ENCODE peak calls at places on chromosomes 5 and 9, in four cellular contexts. Z is keratinocyte, M is endothelial cell of umbilical vein, J is K562. V is an unnamed sample. For H3K9me1, the result is how much of the 10 kb centered on the place peaks cover.

GRCh38 chr5:177403826-177404640 is 3.6 kb upstream of the PFN3 start:
- DNase-seq in Z (no peak), M (peak), J (peak), V (peak)

GRCh38 chr5:169668732-169669131 is 31.7 kb downstream of the DOCK2 start:
- DNase-seq in Z (no peak), M (no peak), J (no peak), V (no peak)

GRCh38 chr5:143742951-143743350 is 69.0 kb upstream of the HMHB1 start:
- DNase-seq in Z (no peak), M (no peak), J (no peak), V (no peak)

GRCh38 chr5:124546643-124547042 is 199.8 kb downstream of the ZNF608 start:
- DNase-seq in Z (no peak), M (peak), J (no peak), V (peak)

GRCh38 chr5:126446498-126447224 is 23.5 kb downstream of the GRAMD2B start:
- DNase-seq in Z (peak), M (no peak), J (no peak), V (peak)

GRCh38 chr5:178123987-178124925 is 6.6 kb upstream of the RMND5B start:
- DNase-seq in Z (no peak), M (no peak), J (no peak), V (no peak)

GRCh38 chr5:147561435-147561834 is 51.6 kb upstream of the DPYSL3 start:
- DNase-seq in Z (no peak), M (no peak), J (no peak), V (no peak)

GRCh38 chr5:1380011-1380817 is 35.3 kb upstream of the CLPTM1L start:
- DNase-seq in Z (no peak), M (peak), J (peak), V (peak)

GRCh38 chr9:132412089-132412488 is 2.1 kb downstream of the CFAP77 start:
- DNase-seq in Z (no peak), M (peak), J (peak), V (no peak)

GRCh38 chr5:98927242-98927987 is 1.4 kb downstream of the CHD1 start:
- DNase-seq in Z (no peak), M (peak), J (peak), V (peak)
- H3K9me1 ChIP-seq in Z (under half), M (under half), J (under half), V (under half)

GRCh38 chr5:58939664-58940063 is 356.8 kb downstream of the RAB3C start:
- DNase-seq in Z (no peak), M (no peak), J (no peak), V (no peak)
- H3K9me1 ChIP-seq in Z (under half), M (under half), J (under half), V (under half)

GRCh38 chr5:158487677-158488076 is 612.0 kb downstream of the EBF1 start:
- DNase-seq in Z (no peak), M (no peak), J (no peak), V (no peak)
- H3K9me1 ChIP-seq in Z (under half), M (under half), J (under half), V (under half)

GRCh38 chr5:31236339-31236738 is 42.9 kb downstream of the CDH6 start:
- DNase-seq in Z (no peak), M (no peak), J (no peak), V (no peak)

GRCh38 chr5:31238497-31238896 is 45.0 kb downstream of the CDH6 start:
- DNase-seq in Z (no peak), M (no peak), J (no peak), V (no peak)

GRCh38 chr5:31232273-31232888 is 38.9 kb downstream of the CDH6 start:
- DNase-seq in Z (no peak), M (peak), J (peak), V (peak)

GRCh38 chr5:31235381-31235780 is 41.9 kb downstream of the CDH6 start:
- DNase-seq in Z (no peak), M (no peak), J (no peak), V (peak)

GRCh38 chr5:31237159-31237558 is 43.7 kb downstream of the CDH6 start:
- DNase-seq in Z (no peak), M (peak), J (no peak), V (peak)
- H3K9me1 ChIP-seq in Z (under half), M (under half), J (under half), V (under half)

DNA sequence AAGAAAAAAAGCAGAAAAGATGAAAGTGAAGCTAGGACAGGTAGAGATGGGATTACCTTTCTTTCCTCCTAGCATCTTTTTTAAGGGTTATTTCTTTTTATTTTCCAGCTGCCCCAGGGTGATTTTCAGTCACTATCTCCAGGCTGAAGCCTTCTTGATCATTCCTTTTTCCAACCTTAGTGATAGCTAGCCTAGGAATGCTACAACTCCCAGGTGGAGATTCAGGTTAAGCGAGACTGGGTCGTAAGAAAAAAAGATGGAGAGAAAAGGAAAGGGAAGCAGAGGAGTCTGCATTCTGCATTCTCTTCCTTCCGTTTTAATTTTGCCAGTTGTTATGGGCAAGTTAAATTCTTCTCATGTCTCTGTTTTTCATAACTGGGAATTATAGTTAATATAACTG is 36.7 kb upstream of the RIC1 start:
- DNase-seq in Z (no peak), M (no peak), J (no peak), V (no peak)
- H3K9me1 ChIP-seq in Z (under half), M (under half), J (under half), V (under half)

GRCh38 chr5:10219068-10219467 is 30.6 kb downstream of the ATPSCKMT start:
- DNase-seq in Z (no peak), M (no peak), J (no peak), V (no peak)
- H3K9me1 ChIP-seq in Z (under half), M (under half), J (under half), V (under half)

GRCh38 chr5:109907189-109907588 is 217.5 kb downstream of the MAN2A1 start:
- DNase-seq in Z (no peak), M (no peak), J (no peak), V (no peak)
- H3K9me1 ChIP-seq in Z (under half), M (under half), J (under half), V (under half)

GRCh38 chr5:145403959-145404358 is 431.2 kb downstream of the PRELID2 start:
- DNase-seq in Z (no peak), M (no peak), J (no peak), V (no peak)
- H3K9me1 ChIP-seq in Z (under half), M (under half), J (under half), V (under half)

V was measured in IMR-90.